ENCODE peak calls at places on chromosomes 7 and 10, in six cellular contexts. One of them, this sample, is unnamed.

GRCh38 chr10:54985732-54986131 is 184.7 kb upstream of the PCDH15 start:
- DNase-seq in NCI-H82: peak
- DNase-seq in iPS-NIHi11: peak
- DNase-seq in tibial nerve: no peak
- DNase-seq in ELR: peak
- DNase-seq in stimulated activated CD4-positive, alpha-beta T cell treated with anti-CD3 and anti-CD28 coated beads, Interleukin-1b, Interleukin-23, amount 100 ng/mL, for 1 hour: no peak
- DNase-seq in this sample: peak

GRCh38 chr10:7797582-7797981 is 9.6 kb downstream of the ATP5F1C start:
- DNase-seq in iPS-NIHi11: no peak
- DNase-seq in tibial nerve: no peak
- DNase-seq in ELR: peak
- DNase-seq in stimulated activated CD4-positive, alpha-beta T cell treated with anti-CD3 and anti-CD28 coated beads, Interleukin-1b, Interleukin-23, amount 100 ng/mL, for 1 hour: no peak
- DNase-seq in NCI-H82: no peak
- DNase-seq in this sample: peak

GRCh38 chr7:149882264-149883048 is 8.7 kb downstream of the ATP6V0E2 start:
- DNase-seq in iPS-NIHi11: no peak
- DNase-seq in NCI-H82: no peak
- DNase-seq in ELR: no peak
- DNase-seq in tibial nerve: no peak
- DNase-seq in stimulated activated CD4-positive, alpha-beta T cell treated with anti-CD3 and anti-CD28 coated beads, Interleukin-1b, Interleukin-23, amount 100 ng/mL, for 1 hour: no peak
- DNase-seq in this sample: peak

GRCh38 chr10:93081834-93082233 is 8.1 kb downstream of the CYP26A1 start:
- DNase-seq in stimulated activated CD4-positive, alpha-beta T cell treated with anti-CD3 and anti-CD28 coated beads, Interleukin-1b, Interleukin-23, amount 100 ng/mL, for 1 hour: no peak
- DNase-seq in tibial nerve: no peak
- DNase-seq in ELR: no peak
- DNase-seq in iPS-NIHi11: peak
- DNase-seq in NCI-H82: no peak
- DNase-seq in this sample: no peak

GRCh38 chr7:1234794-1235500 is 2.3 kb downstream of the UNCX start:
- DNase-seq in NCI-H82: peak
- DNase-seq in tibial nerve: no peak
- DNase-seq in iPS-NIHi11: no peak
- DNase-seq in ELR: no peak
- DNase-seq in stimulated activated CD4-positive, alpha-beta T cell treated with anti-CD3 and anti-CD28 coated beads, Interleukin-1b, Interleukin-23, amount 100 ng/mL, for 1 hour: no peak
- DNase-seq in this sample: no peak

GRCh38 chr10:132305654-132306340 is 2.0 kb downstream of the STK32C start:
- DNase-seq in iPS-NIHi11: no peak
- DNase-seq in stimulated activated CD4-positive, alpha-beta T cell treated with anti-CD3 and anti-CD28 coated beads, Interleukin-1b, Interleukin-23, amount 100 ng/mL, for 1 hour: no peak
- DNase-seq in tibial nerve: no peak
- DNase-seq in ELR: no peak
- DNase-seq in NCI-H82: no peak
- DNase-seq in this sample: no peak

GRCh38 chr7:16958724-16959123 is 76.9 kb upstream of the AGR3 start:
- DNase-seq in tibial nerve: no peak
- DNase-seq in ELR: no peak
- DNase-seq in iPS-NIHi11: no peak
- DNase-seq in NCI-H82: no peak
- DNase-seq in stimulated activated CD4-positive, alpha-beta T cell treated with anti-CD3 and anti-CD28 coated beads, Interleukin-1b, Interleukin-23, amount 100 ng/mL, for 1 hour: no peak
- DNase-seq in this sample: no peak

GRCh38 chr10:114278140-114278883 is 39.3 kb downstream of the VWA2 start:
- DNase-seq in NCI-H82: no peak
- DNase-seq in stimulated activated CD4-positive, alpha-beta T cell treated with anti-CD3 and anti-CD28 coated beads, Interleukin-1b, Interleukin-23, amount 100 ng/mL, for 1 hour: no peak
- DNase-seq in ELR: no peak
- DNase-seq in iPS-NIHi11: no peak
- DNase-seq in tibial nerve: no peak
- DNase-seq in this sample: no peak

GRCh38 chr10:54585572-54585971 is 215.5 kb downstream of the PCDH15 start:
- DNase-seq in ELR: no peak
- DNase-seq in iPS-NIHi11: no peak
- DNase-seq in stimulated activated CD4-positive, alpha-beta T cell treated with anti-CD3 and anti-CD28 coated beads, Interleukin-1b, Interleukin-23, amount 100 ng/mL, for 1 hour: no peak
- DNase-seq in NCI-H82: no peak
- DNase-seq in tibial nerve: no peak
- DNase-seq in this sample: no peak